ENCODE peak calls at places on chromosome 9, in four cellular contexts. F, I, M and N are unnamed samples.

GRCh38 chr9:106941901-106942300 is 78.9 kb downstream of the ZNF462 start:
- DNase-seq in I (no peak), F (no peak), M (no peak), N (no peak)

GRCh38 chr9:111970827-111971226 is 74.2 kb downstream of the UGCG start:
- DNase-seq in I (no peak), F (no peak), M (no peak), N (no peak)

GRCh38 chr9:32345243-32345642 is 39.2 kb upstream of the ACO1 start:
- DNase-seq in I (no peak), F (no peak), M (no peak), N (no peak)

GRCh38 chr9:97440160-97440559 is 28.3 kb downstream of the TDRD7 start:
- DNase-seq in M (no peak), F (no peak), I (no peak), N (no peak)

GRCh38 chr9:112750111-112750766 is at the start of gene SNX30:
- DNase-seq in I (peak; percentile 81), F (peak; percentile 78), M (peak; percentile 92), N (peak; percentile 69)

GRCh38 chr9:132012704-132013345 is 66.8 kb downstream of the MED27 start:
- DNase-seq in I (no peak), M (no peak), F (no peak), N (no peak)

GRCh38 chr9:1051286-1052118 is 1.3 kb downstream of the DMRT2 start:
- DNase-seq in F (no peak), I (peak; percentile 18), M (peak; percentile 64), N (no peak)

GRCh38 chr9:82031538-82032280 is 43.1 kb downstream of the SPATA31D1 start:
- DNase-seq in I (peak; percentile 91), M (peak; percentile 63), F (no peak), N (no peak)

GRCh38 chr9:132114102-132114707 is 34.5 kb upstream of the MED27 start:
- DNase-seq in M (peak; percentile 73), I (peak; percentile 45), F (no peak), N (no peak)

GRCh38 chr9:133195029-133195428 is 14.0 kb downstream of the OBP2B start:
- DNase-seq in I (no peak), F (no peak), M (no peak), N (no peak)

GRCh38 chr9:84670801-84671153 is 1.2 kb downstream of the NTRK2 start:
- DNase-seq in M (no peak), I (no peak), F (no peak), N (no peak)
- H3K4me3 ChIP-seq in M (peak overlapping the region; percentile 33), I (no peak overlapping the region), F (no peak overlapping the region), N (no peak overlapping the region)

DNA sequence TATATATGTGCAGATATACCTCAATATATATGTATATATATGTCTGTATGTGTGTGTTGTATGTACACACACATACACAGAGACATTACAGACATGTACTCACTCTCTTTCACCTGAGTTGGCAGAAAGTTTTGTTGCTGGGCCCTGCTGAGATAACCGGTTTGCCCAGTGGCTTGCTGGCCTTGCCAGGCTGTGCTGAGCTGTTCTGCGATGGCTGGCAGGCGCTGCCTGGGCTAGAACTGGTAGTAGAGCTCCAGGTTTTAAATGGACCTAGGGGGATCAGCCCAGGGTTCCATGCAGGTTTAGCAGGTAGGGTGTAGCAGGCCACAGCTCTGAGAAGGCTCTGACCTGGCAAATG is 394.3 kb downstream of the GADD45G start:
- DNase-seq in M (peak; percentile 86), F (no peak), I (no peak), N (no peak)
- H3K4me3 ChIP-seq in M (no peak overlapping the region), F (no peak overlapping the region), I (no peak overlapping the region), N (peak overlapping the region; percentile 31)

DNA sequence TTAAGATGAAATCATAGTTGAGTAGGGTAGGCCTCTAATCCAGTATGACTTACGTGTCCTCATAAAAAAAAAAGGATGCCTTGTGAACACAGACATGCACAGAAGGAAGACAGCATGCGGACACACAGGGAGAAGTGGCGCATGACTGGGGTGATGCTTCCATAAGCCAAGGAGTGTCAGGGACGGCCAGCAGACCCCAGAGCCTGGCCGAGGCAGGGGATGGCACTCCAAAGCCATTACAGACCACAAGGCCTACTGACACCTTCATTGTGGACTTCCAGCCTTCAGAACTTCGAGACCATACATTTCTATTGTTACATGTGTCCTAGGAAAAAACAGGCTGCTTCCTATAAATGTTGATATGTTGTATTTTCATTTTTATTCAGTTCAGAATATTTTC is 19.9 kb downstream of the EHMT1 start:
- DNase-seq in F (peak; percentile 10), I (no peak), M (no peak), N (no peak)
- H3K4me3 ChIP-seq in F (no peak overlapping the region), I (no peak overlapping the region), M (no peak overlapping the region), N (no peak overlapping the region)

DNA sequence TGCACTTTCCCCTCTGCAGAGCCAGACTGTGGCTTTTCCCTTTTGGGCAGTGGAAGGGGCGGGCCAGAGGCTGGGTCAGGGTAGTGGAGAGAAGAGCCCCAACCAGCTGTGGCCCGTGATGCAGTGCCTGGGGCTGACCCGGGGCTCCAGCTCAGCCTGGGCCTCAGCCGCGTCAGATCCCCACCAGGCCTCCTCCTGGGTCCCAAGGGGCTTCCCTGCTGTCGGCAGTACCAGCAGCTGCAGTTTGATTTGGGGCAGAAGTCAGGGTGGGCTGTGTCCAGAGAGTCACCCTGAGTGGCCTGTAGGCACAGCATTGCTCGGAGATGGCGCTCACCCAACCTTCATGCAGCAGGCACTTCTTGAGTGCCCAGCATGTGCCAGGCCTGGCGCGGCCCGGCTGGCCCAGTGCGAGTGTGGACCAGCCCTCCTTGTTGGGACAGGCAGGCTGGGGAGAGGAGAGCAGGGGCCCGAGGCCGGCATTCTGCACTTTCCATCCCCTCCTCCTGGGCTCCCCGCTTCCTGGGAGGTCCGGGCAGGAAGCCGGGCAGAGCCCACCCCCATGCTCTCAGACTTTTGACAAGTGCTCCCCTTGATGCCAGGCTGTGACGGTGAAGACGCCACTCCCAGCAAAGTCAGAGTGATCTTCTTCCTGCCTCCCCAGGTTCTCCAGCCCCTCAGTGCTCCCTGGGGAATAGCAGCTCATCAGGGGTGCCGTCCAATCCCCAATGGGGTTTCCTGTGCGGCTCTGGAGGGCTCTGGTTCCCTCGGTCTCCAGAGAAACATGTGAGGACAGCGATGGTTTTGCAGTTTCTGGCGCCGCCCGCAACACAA is 88.3 kb upstream of the COL5A1 start:
- DNase-seq in I (no peak), F (peak; percentile 33), M (no peak), N (no peak)
- H3K4me3 ChIP-seq in I (no peak overlapping the region), F (no peak overlapping the region), M (no peak overlapping the region), N (no peak overlapping the region)

GRCh38 chr9:94817291-94818195 is 91.0 kb downstream of the AOPEP start:
- DNase-seq in I (no peak), F (no peak), M (no peak), N (no peak)
- H3K4me3 ChIP-seq in I (no peak overlapping the region), F (no peak overlapping the region), M (no peak overlapping the region), N (no peak overlapping the region)

GRCh38 chr9:79390077-79390673 is 181.6 kb upstream of the TLE4 start:
- DNase-seq in F (no peak), I (no peak), M (no peak), N (no peak)

GRCh38 chr9:79395691-79396558 is 175.8 kb upstream of the TLE4 start:
- DNase-seq in M (no peak), I (no peak), F (no peak), N (no peak)
- H3K4me3 ChIP-seq in M (no peak overlapping the region), I (no peak overlapping the region), F (no peak overlapping the region), N (no peak overlapping the region)

DNA sequence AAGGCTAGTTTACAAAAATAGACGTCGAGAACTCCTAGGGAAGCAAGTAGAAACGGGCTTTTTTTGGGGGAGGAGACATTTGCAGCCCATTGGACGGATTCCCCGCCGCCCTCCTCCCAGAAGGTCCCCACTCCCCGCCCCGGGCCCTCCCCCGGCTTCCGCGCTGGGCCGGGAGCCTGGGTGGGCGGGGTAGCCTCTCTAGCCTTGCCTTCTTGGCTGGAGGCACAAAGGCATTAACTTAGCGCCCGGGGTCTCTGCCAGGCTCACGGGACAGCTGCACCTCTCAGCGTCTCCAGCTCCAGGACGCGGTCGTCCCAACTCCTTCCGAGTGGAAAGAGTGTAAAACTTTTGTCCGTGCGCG is at the start of gene DMRTA1:
- DNase-seq in I (peak; percentile 48), M (peak; percentile 85), F (peak; percentile 77), N (no peak)
- H3K4me3 ChIP-seq in I (peak within 1 kb of the TSS; percentile 51), M (peak within 1 kb of the TSS; percentile 38), F (peak within 1 kb of the TSS; percentile 60), N (peak within 1 kb of the TSS; percentile 41)

GRCh38 chr9:137237759-137238726 is 3.0 kb upstream of the TUBB4B start:
- DNase-seq in F (no peak), M (no peak), I (no peak), N (no peak)

GRCh38 chr9:137236936-137237421 is 4.1 kb upstream of the TUBB4B start:
- DNase-seq in M (no peak), F (no peak), I (no peak), N (no peak)

GRCh38 chr9:137235424-137236237 is 4.9 kb downstream of the SLC34A3 start:
- DNase-seq in F (no peak), I (no peak), M (no peak), N (no peak)

GRCh38 chr9:137234758-137235423 is 4.2 kb downstream of the SLC34A3 start:
- DNase-seq in F (no peak), M (no peak), I (no peak), N (no peak)

DNA sequence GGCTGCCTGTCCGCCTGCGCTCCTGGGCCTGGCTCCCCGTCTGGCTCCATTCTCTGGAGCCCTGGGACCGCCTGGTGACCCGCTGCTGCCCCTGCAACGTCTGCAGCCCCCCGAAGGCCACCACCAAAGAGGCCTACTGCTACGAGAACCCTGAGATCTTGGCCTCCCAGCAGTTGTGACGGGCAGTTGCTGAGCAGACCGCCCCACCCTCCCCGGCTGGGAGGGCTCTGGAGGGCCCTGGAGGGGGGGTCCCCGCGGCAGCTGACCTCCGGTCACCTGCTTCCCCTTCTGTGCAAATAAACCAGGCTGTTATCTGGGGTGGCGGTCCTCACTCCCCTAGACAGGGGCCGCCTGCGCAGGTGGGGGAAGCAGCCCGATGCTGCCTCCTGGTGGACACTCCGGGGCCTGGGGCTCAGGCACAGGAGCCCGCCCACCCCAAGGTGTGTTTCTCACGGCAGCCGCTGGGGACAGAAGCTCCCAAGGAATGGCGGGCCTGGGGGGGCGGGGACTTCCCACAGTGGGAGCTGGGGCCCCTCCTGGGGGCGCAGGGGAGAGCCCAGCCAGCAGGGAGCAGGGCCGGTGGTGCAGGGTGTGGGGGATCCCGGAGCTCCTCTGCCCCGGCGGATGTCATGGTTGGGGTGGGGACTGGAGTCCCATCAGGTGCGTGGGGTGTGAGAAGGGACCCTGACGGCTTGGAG is 4.7 kb upstream of the TUBB4B start:
- DNase-seq in I (peak; percentile 66), F (no peak), M (peak; percentile 90), N (peak; percentile 77)
- H3K4me3 ChIP-seq in I (no peak overlapping the region), F (no peak overlapping the region), M (no peak overlapping the region), N (no peak overlapping the region)